ENCODE peak calls at places on chromosomes 1 and 21, in five cellular contexts. M is IMR-90, Z is H9, V is H1, Q is mesenchymal stem cell. K is an unnamed sample.

GRCh38 chr1:172499636-172500141 is 33.3 kb upstream of the SUCO start:
- DNase-seq in V (no peak), M (no peak), Z (no peak), Q (no peak), K (no peak)

GRCh38 chr1:3012511-3013291 is 8.6 kb upstream of the ACTRT2 start:
- DNase-seq in M (no peak), Q (no peak), V (peak; percentile 2), Z (peak; percentile 46), K (peak; percentile 48)

GRCh38 chr1:185965870-185966269 is 231.7 kb downstream of the HMCN1 start:
- DNase-seq in Z (no peak), Q (no peak), M (no peak), V (no peak), K (no peak)

GRCh38 chr1:4087530-4088420 is 187.7 kb upstream of the C1orf174 start:
- DNase-seq in Z (no peak), V (no peak), Q (no peak), M (no peak), K (no peak)

GRCh38 chr21:45543710-45544448 is 1.6 kb upstream of the SLC19A1 start:
- DNase-seq in Q (no peak), M (no peak), V (no peak), Z (peak; percentile 31), K (no peak)

GRCh38 chr1:204975568-204976235 is 67.3 kb upstream of the CNTN2 start:
- DNase-seq in Q (peak; percentile 52), Z (peak; percentile 76), M (peak; percentile 32), V (peak; percentile 23), K (peak; percentile 61)

GRCh38 chr1:245715970-245716369 is 561.2 kb downstream of the KIF26B start:
- DNase-seq in Z (no peak), Q (peak; percentile 75), M (peak; percentile 85), V (no peak), K (no peak)

GRCh38 chr1:181662606-181663005 is 179.3 kb downstream of the CACNA1E start:
- DNase-seq in V (no peak), M (no peak), Q (no peak), Z (no peak), K (no peak)

GRCh38 chr1:94579876-94580294 is 38.3 kb upstream of the F3 start:
- DNase-seq in V (peak; percentile 41), Q (peak; percentile 94), M (peak; percentile 98), Z (peak; percentile 69), K (no peak)

GRCh38 chr1:201302168-201302896 is 19.0 kb downstream of the PKP1 start:
- DNase-seq in V (no peak), Z (no peak), M (no peak), Q (no peak), K (no peak)

GRCh38 chr1:234515411-234515810 is 36.4 kb upstream of the TARBP1 start:
- DNase-seq in M (peak; percentile 59), V (no peak), Q (peak; percentile 51), Z (no peak), K (no peak)

GRCh38 chr21:15160136-15160535 is 95.3 kb upstream of the NRIP1 start:
- DNase-seq in M (no peak), Z (no peak), V (no peak), Q (no peak), K (no peak)

GRCh38 chr21:45376459-45377324 is 28.3 kb upstream of the COL18A1 start:
- DNase-seq in Q (peak; percentile 50), V (no peak), M (no peak), Z (no peak), K (no peak)

GRCh38 chr1:68149110-68149798 is 83.1 kb downstream of the WLS start:
- DNase-seq in M (no peak), Z (no peak), Q (no peak), V (no peak), K (no peak)

GRCh38 chr1:20164694-20165202 is 21.1 kb upstream of the UBXN10 start:
- DNase-seq in M (peak; percentile 10), Z (no peak), Q (no peak), V (no peak), K (no peak)

GRCh38 chr1:34907487-34908090 is 21.9 kb downstream of the DLGAP3 start:
- DNase-seq in Q (no peak), V (no peak), M (no peak), Z (no peak), K (no peak)

DNA sequence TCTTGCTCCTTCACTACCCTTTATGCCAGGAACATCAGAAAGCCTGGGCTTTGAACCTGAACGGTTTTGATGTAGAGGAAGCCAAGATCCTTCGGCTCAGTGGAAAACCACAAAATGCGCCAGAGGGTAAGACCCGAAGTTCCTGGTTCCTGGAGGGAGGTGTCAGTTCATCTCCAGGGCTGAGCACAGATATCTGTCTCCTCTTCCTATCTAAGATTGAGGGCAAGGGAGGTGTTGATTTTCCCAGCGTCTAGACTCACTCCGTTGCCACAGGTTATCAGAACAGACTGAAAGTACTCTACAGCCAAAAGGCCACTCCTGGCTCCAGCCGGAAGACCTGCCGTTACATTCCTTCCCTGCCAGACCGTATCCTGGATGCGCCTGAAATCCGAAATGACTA is 915 bp downstream of the CDC20 start:
- DNase-seq in M (no peak), V (no peak), Q (no peak), Z (no peak), K (no peak)
- H4K91ac ChIP-seq in M (peak overlapping the region; percentile 31), V (no peak overlapping the region), Q (no peak overlapping the region), Z (no peak overlapping the region), K (no peak overlapping the region)

GRCh38 chr1:213466578-213466977 is 415.5 kb downstream of the RPS6KC1 start:
- DNase-seq in M (no peak), V (no peak), Q (no peak), Z (no peak), K (no peak)

GRCh38 chr1:213464786-213465460 is 413.9 kb downstream of the RPS6KC1 start:
- DNase-seq in Q (no peak), V (no peak), M (no peak), Z (no peak), K (no peak)
- H4K91ac ChIP-seq in Q (no peak overlapping the region), V (no peak overlapping the region), M (no peak overlapping the region), Z (no peak overlapping the region), K (no peak overlapping the region)

DNA sequence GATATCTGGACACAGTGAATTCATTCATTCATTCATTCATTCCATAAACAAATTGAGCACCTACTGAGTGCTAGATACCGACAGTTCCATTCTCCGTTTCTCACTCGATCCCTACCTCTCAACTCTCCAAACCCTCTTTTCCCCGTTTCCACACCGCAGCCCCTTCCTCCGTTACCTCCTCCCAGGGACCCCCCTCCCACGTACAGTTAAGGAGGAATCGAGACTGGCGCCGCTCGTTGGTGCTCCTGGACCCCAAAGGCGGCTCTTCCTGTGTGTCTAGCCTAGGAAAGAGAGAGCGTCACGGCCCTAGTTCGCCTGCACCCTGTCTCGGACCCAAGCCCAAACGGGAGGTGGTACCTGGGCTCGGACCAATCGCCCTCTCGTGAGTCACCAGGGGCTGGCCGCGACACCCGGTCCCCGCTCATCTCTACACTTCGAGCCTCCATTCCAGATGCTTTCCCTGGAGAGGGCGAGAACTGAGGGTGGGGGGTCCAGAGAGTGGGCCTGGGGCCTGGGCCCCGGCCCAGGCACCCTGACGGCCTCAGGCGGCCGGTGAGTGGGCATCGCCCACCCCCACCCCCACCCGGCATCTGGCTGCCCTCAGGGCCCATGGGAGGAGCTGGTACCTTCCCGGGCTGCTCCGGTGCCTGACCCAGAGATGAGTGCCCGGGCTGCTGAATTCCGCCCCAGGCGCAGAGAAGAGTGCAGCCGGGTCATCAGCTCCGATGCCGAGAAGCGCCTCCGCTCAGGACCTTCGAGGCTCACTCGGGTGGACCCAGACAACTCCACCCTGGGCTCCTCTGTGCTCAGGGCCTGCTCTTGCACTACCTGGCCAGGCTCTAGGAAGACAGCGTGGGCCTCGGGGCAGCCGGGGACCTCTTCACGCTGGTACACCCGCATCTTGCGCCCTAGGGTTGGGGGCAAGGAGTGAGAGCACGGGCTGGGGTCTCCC is 4.9 kb downstream of the ARHGEF19 start:
- DNase-seq in V (no peak), M (no peak), Z (peak; percentile 57), Q (peak; percentile 30), K (no peak)
- H4K91ac ChIP-seq in V (no peak overlapping the region), M (peak overlapping the region; percentile 65), Z (no peak overlapping the region), Q (peak overlapping the region; percentile 93), K (no peak overlapping the region)

DNA sequence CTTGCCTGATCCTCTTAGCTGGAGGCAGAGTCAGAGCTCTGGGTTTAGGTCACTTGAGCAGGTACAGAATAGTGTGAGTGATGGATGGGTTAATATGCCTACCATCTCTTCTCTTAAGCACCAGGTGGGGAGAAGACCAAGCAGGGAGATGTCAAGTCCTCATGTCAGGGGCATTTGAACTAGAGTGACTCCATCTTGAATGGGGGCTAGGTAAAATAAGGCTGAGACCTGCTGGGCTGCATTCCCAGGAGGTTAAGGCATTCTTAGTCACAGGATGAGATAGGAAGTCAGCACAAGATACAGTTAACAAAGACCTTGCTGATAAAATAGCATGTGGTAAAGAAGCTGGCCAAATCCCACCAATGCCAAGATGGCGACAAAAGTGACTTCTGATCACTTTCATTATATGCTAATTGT is 77.4 kb upstream of the BTG3 start:
- DNase-seq in M (no peak), Q (no peak), V (no peak), Z (no peak), K (no peak)
- H4K91ac ChIP-seq in M (no peak overlapping the region), Q (no peak overlapping the region), V (no peak overlapping the region), Z (no peak overlapping the region), K (no peak overlapping the region)

DNA sequence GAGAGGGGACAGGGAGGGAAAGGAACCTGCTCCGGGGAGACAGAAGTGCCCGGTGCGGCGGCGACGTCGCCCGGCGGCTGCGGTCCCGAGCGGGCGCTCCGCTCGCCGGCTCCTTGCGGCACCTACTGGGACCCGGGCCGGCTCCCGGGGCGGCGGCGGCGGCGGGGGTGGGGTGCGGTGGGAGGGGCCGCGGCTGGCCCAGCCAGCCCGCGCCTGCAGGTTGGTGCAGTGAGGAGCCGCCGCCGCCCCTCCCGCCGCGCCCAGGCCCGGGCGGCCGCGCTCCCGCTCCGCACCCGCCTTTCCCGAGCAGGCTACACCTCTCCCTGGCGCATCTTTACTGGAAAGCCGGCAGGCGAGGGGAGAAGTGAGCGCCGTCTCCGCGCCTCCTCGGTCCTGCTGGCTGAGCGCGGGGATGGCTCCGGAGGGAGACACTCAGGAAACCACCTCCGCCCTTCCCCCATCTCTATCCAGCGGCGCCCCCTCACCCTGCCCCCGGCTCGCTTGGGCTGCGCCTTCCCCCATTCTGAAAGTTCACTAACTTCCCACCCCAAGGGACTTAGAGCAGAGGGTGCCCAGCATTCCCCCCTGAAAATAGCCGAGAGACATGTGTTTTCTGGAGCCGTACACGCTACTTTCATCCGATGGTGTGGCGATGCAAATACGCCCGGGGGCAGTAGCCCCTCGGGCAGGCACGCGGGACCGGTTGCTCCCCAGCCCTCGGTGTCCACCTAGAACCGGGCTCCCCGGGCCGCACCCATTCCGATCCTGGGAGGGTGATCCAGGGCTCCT is at the start of gene PLD5:
- DNase-seq in V (peak; percentile 13), Q (no peak), M (no peak), Z (peak; percentile 62), K (peak; percentile 35)
- H4K91ac ChIP-seq in V (peak within 1 kb of the TSS; percentile 77), Q (no peak within 1 kb of the TSS), M (no peak within 1 kb of the TSS), Z (no peak within 1 kb of the TSS), K (peak within 1 kb of the TSS; percentile 72)

GRCh38 chr1:32500387-32501209 is 35.7 kb downstream of the ZBTB8B start:
- DNase-seq in Z (peak; percentile 69), V (no peak), Q (peak; percentile 63), M (peak; percentile 49), K (peak; percentile 72)
- H4K91ac ChIP-seq in Z (no peak overlapping the region), V (peak overlapping the region; percentile 95), Q (peak overlapping the region; percentile 97), M (no peak overlapping the region), K (no peak overlapping the region)

DNA sequence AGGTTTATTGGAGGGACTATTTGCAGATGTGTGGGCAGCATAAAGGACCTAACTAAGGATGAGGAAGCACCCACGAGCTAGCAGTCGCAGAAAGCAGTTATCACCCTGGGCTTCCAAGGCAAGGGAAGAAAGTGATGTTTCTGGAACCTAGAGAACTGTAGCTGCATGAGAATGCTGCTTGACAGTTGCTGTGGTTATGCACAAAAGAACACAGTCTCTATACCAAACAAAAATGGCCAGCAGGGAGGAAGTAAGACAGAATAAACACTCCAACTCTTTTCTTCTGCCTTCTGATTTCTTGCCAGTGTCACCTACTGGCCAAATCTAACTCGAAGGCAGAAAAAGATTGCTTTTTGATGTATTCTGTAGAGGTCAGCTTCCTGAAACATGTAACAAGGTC is 190.2 kb downstream of the RASAL2 start:
- DNase-seq in Z (no peak), V (no peak), Q (peak; percentile 19), M (no peak), K (no peak)
- H4K91ac ChIP-seq in Z (no peak overlapping the region), V (peak overlapping the region; percentile 92), Q (no peak overlapping the region), M (peak overlapping the region; percentile 18), K (no peak overlapping the region)

K was measured in neuronal stem cell.